ENCODE peak calls at places on chromosome 2, in five cellular contexts. X is OCI-LY7, I is heart right ventricle, F is fibroblast of lung, C is kidney. Q is an unnamed sample.

GRCh38 chr2:241091201-241091600 is 10.9 kb downstream of the MTERF4 start:
- DNase-seq in X (no peak), I (no peak), F (no peak), C (no peak), Q (no peak)

GRCh38 chr2:113694438-113694837 is 62.0 kb downstream of the SLC35F5 start:
- DNase-seq in X (no peak), I (no peak), F (no peak), C (no peak), Q (no peak)

GRCh38 chr2:191023235-191023679 is 9.3 kb upstream of the STAT1 start:
- DNase-seq in X (no peak), I (no peak), F (no peak), C (no peak), Q (no peak)

GRCh38 chr2:24206242-24206641 is 31.4 kb downstream of the FAM228A start:
- DNase-seq in X (no peak), I (no peak), F (no peak), C (no peak), Q (no peak)

GRCh38 chr2:157874997-157875719 is 972 bp downstream of the ACVR1 start:
- DNase-seq in X (peak), I (peak), F (peak), C (peak), Q (peak)

GRCh38 chr2:206213514-206213845 is 53.8 kb downstream of the EEF1B2 start:
- DNase-seq in X (no peak), I (no peak), F (no peak), C (no peak), Q (no peak)

GRCh38 chr2:202051499-202052161 is 18.0 kb downstream of the FZD7 start:
- DNase-seq in X (no peak), I (no peak), F (peak), C (no peak), Q (no peak)

GRCh38 chr2:31877008-31877407 is 133.8 kb downstream of the MEMO1 start:
- DNase-seq in X (no peak), I (no peak), F (peak), C (no peak), Q (no peak)

GRCh38 chr2:195473802-195474201 is 183.2 kb upstream of the SLC39A10 start:
- DNase-seq in X (no peak), I (no peak), F (no peak), C (no peak), Q (no peak)

GRCh38 chr2:240355962-240356361 is 79.5 kb upstream of the GPC1 start:
- DNase-seq in X (no peak), I (no peak), F (no peak), C (no peak), Q (no peak)

GRCh38 chr2:132615329-132616085 is 54.5 kb downstream of the LYPD1 start:
- DNase-seq in X (no peak), I (no peak), F (no peak), C (no peak), Q (no peak)

GRCh38 chr2:105806994-105807393 is 62.3 kb downstream of the NCK2 start:
- DNase-seq in X (no peak), I (no peak), F (no peak), C (no peak), Q (no peak)

GRCh38 chr2:239348563-239349447 is 52.0 kb downstream of the HDAC4 start:
- DNase-seq in X (no peak), I (no peak), F (no peak), C (no peak), Q (no peak)

GRCh38 chr2:204604061-204604460 is 58.8 kb downstream of the PARD3B start:
- DNase-seq in X (no peak), I (no peak), F (no peak), C (no peak), Q (no peak)

GRCh38 chr2:9973691-9974090 is 22.2 kb downstream of the GRHL1 start:
- DNase-seq in X (no peak), I (no peak), F (peak), C (no peak), Q (no peak)

GRCh38 chr2:192183296-192183695 is 11.4 kb downstream of the TMEFF2 start:
- DNase-seq in X (no peak), I (no peak), F (no peak), C (no peak), Q (no peak)

GRCh38 chr2:42764901-42765300 is 966 bp upstream of the OXER1 start:
- DNase-seq in X (no peak), I (no peak), F (no peak), C (no peak), Q (no peak)

GRCh38 chr2:23691106-23691470 is 235.8 kb downstream of the ATAD2B start:
- DNase-seq in X (no peak), I (no peak), F (no peak), C (no peak), Q (no peak)

GRCh38 chr2:182545420-182546167 is 118.8 kb upstream of the PDE1A start:
- DNase-seq in X (no peak), I (no peak), F (no peak), C (no peak), Q (no peak)

GRCh38 chr2:99827296-99827999 is 314.9 kb downstream of the AFF3 start:
- DNase-seq in X (peak), I (no peak), F (no peak), C (no peak), Q (no peak)

GRCh38 chr2:64296150-64296500 is 151.9 kb upstream of the PELI1 start:
- DNase-seq in X (no peak), I (no peak), F (no peak), C (no peak), Q (no peak)

GRCh38 chr2:65064728-65065552 is 8.7 kb downstream of the CEP68 start:
- DNase-seq in X (peak), I (peak), F (peak), C (no peak), Q (peak)

GRCh38 chr2:127891806-127892205 is 6.0 kb upstream of the AMMECR1L start:
- DNase-seq in X (no peak), I (no peak), F (no peak), C (no peak), Q (no peak)

GRCh38 chr2:1731963-1732768 is 12.1 kb downstream of the PXDN start:
- DNase-seq in X (no peak), I (peak), F (peak), C (peak), Q (peak)

GRCh38 chr2:97870396-97870843 is 125.3 kb downstream of the TMEM131 start:
- DNase-seq in X (peak), I (no peak), F (peak), C (no peak), Q (peak)

GRCh38 chr2:241768850-241769249 is 7.8 kb upstream of the GAL3ST2 start:
- DNase-seq in X (no peak), I (no peak), F (no peak), C (no peak), Q (no peak)

GRCh38 chr2:231786917-231787292 is 660 bp downstream of the COPS7B start:
- DNase-seq in X (no peak), I (no peak), F (no peak), C (no peak), Q (no peak)

GRCh38 chr2:216115224-216115582 is 6.1 kb downstream of the XRCC5 start:
- DNase-seq in X (peak), I (no peak), F (no peak), C (no peak), Q (no peak)

GRCh38 chr2:46338674-46339073 is 41.5 kb downstream of the EPAS1 start:
- DNase-seq in X (no peak), I (no peak), F (no peak), C (no peak), Q (no peak)

GRCh38 chr2:18238231-18238630 is 322.2 kb downstream of the RDH14 start:
- DNase-seq in X (no peak), I (no peak), F (no peak), C (no peak), Q (no peak)

GRCh38 chr2:17835511-17835910 is 19.3 kb downstream of the MSGN1 start:
- DNase-seq in X (no peak), I (no peak), F (no peak), C (no peak), Q (no peak)

GRCh38 chr2:27489118-27489497 is 435 bp downstream of the IFT172 start:
- DNase-seq in X (peak), I (no peak), F (peak), C (no peak), Q (no peak)

GRCh38 chr2:239184968-239185903 is 215.6 kb downstream of the HDAC4 start:
- DNase-seq in X (no peak), I (no peak), F (no peak), C (peak), Q (no peak)

GRCh38 chr2:21043744-21044532 is at the start of gene APOB:
- DNase-seq in X (no peak), I (peak), F (no peak), C (no peak), Q (no peak)

GRCh38 chr2:21042708-21042957 is 1.2 kb downstream of the APOB start:
- DNase-seq in X (no peak), I (no peak), F (no peak), C (no peak), Q (no peak)

GRCh38 chr2:21044694-21045371 is 960 bp upstream of the APOB start:
- DNase-seq in X (no peak), I (no peak), F (no peak), C (no peak), Q (no peak)

GRCh38 chr2:21041943-21042707 is 1.7 kb downstream of the APOB start:
- DNase-seq in X (no peak), I (no peak), F (peak), C (no peak), Q (peak)

GRCh38 chr2:21042958-21043743 is 722 bp downstream of the APOB start:
- DNase-seq in X (peak), I (peak), F (peak), C (peak), Q (no peak)
- TF ChIP-seq CTCF in X (peak), I (peak), F (peak), C (peak), Q (peak)

GRCh38 chr2:233967163-233967562 is 50.0 kb downstream of the TRPM8 start:
- DNase-seq in X (no peak), I (no peak), F (no peak), C (no peak), Q (no peak)

GRCh38 chr2:233965032-233965614 is 48.0 kb downstream of the TRPM8 start:
- DNase-seq in X (no peak), I (no peak), F (no peak), C (no peak), Q (peak)

GRCh38 chr2:233964581-233964980 is 47.4 kb downstream of the TRPM8 start:
- DNase-seq in X (no peak), I (no peak), F (no peak), C (no peak), Q (peak)

GRCh38 chr2:233968556-233968955 is 51.4 kb downstream of the TRPM8 start:
- DNase-seq in X (no peak), I (no peak), F (no peak), C (no peak), Q (no peak)

GRCh38 chr2:233966388-233966787 is 49.2 kb downstream of the TRPM8 start:
- DNase-seq in X (no peak), I (no peak), F (peak), C (no peak), Q (no peak)
- TF ChIP-seq CTCF in X (no peak), I (no peak), F (no peak), C (no peak), Q (no peak)

GRCh38 chr2:170774074-170774473 is 3.9 kb downstream of the ERICH2 start:
- DNase-seq in X (no peak), I (no peak), F (no peak), C (no peak), Q (no peak)

GRCh38 chr2:170771049-170771937 is 1.1 kb downstream of the ERICH2 start:
- DNase-seq in X (no peak), I (no peak), F (peak), C (no peak), Q (no peak)

GRCh38 chr2:170772295-170772694 is 2.1 kb downstream of the ERICH2 start:
- DNase-seq in X (no peak), I (no peak), F (no peak), C (no peak), Q (no peak)

GRCh38 chr2:170770008-170770303 is 222 bp upstream of the ERICH2 start:
- DNase-seq in X (no peak), I (no peak), F (no peak), C (no peak), Q (no peak)

GRCh38 chr2:170770304-170771048 is at the start of gene ERICH2:
- DNase-seq in X (peak), I (peak), F (peak), C (peak), Q (peak)
- TF ChIP-seq CTCF in X (peak), I (no peak), F (peak), C (no peak), Q (peak)

GRCh38 chr2:95344656-95345055 is 47.5 kb downstream of the KCNIP3 start:
- DNase-seq in X (no peak), I (no peak), F (no peak), C (peak), Q (no peak)
- TF ChIP-seq CTCF in X (no peak), I (no peak), F (no peak), C (no peak), Q (no peak)

GRCh38 chr2:235849489-235849888 is 318.7 kb downstream of the GBX2 start:
- DNase-seq in X (no peak), I (no peak), F (no peak), C (no peak), Q (no peak)
- TF ChIP-seq CTCF in X (no peak), I (no peak), F (no peak), C (no peak), Q (no peak)

GRCh38 chr2:178891265-178891958 is 84.2 kb upstream of the TTN start:
- DNase-seq in X (peak), I (no peak), F (peak), C (no peak), Q (peak)
- TF ChIP-seq CTCF in X (peak), I (peak), F (peak), C (peak), Q (peak)